ENCODE peak calls at places on chromosomes 13 and 19, in eight cellular contexts. One of them, this sample, is unnamed.

GRCh38 chr13:24612726-24613125 is 67.5 kb upstream of the ATP12A start:
- DNase-seq in RWPE1: no peak
- DNase-seq in AG09319: no peak
- DNase-seq in A549: no peak
- DNase-seq in spleen: no peak
- DNase-seq in pancreas: no peak
- DNase-seq in psoas muscle: no peak
- DNase-seq in hepatocyte: no peak
- DNase-seq in this sample: no peak

GRCh38 chr13:40352385-40352778 is 314.1 kb downstream of the FOXO1 start:
- DNase-seq in AG09319: no peak
- DNase-seq in A549: no peak
- DNase-seq in psoas muscle: peak
- DNase-seq in pancreas: no peak
- DNase-seq in RWPE1: no peak
- DNase-seq in hepatocyte: no peak
- DNase-seq in spleen: no peak
- DNase-seq in this sample: no peak

GRCh38 chr13:30121244-30121643 is 186.1 kb downstream of the KATNAL1 start:
- DNase-seq in AG09319: no peak
- DNase-seq in spleen: no peak
- DNase-seq in pancreas: no peak
- DNase-seq in A549: no peak
- DNase-seq in RWPE1: no peak
- DNase-seq in hepatocyte: no peak
- DNase-seq in psoas muscle: no peak
- DNase-seq in this sample: no peak

GRCh38 chr13:98327326-98328314 is 150.6 kb upstream of the RNF113B start:
- DNase-seq in psoas muscle: no peak
- DNase-seq in RWPE1: no peak
- DNase-seq in A549: no peak
- DNase-seq in hepatocyte: peak
- DNase-seq in AG09319: no peak
- DNase-seq in pancreas: no peak
- DNase-seq in spleen: no peak
- DNase-seq in this sample: no peak

GRCh38 chr13:113592571-113592970 is 8.0 kb downstream of the TFDP1 start:
- DNase-seq in pancreas: no peak
- DNase-seq in AG09319: no peak
- DNase-seq in A549: no peak
- DNase-seq in psoas muscle: no peak
- DNase-seq in hepatocyte: no peak
- DNase-seq in spleen: peak
- DNase-seq in RWPE1: no peak
- DNase-seq in this sample: no peak

GRCh38 chr19:55605637-55606470 is at the start of gene ZNF865:
- DNase-seq in pancreas: peak
- DNase-seq in spleen: peak
- DNase-seq in RWPE1: peak
- DNase-seq in AG09319: peak
- DNase-seq in A549: peak
- DNase-seq in psoas muscle: peak
- DNase-seq in hepatocyte: peak
- DNase-seq in this sample: peak

GRCh38 chr19:39100500-39101166 is 16.5 kb downstream of the ACP7 start:
- DNase-seq in hepatocyte: no peak
- DNase-seq in RWPE1: no peak
- DNase-seq in A549: no peak
- DNase-seq in psoas muscle: no peak
- DNase-seq in spleen: peak
- DNase-seq in AG09319: no peak
- DNase-seq in pancreas: no peak
- DNase-seq in this sample: no peak

GRCh38 chr13:45928843-45929242 is 77.3 kb upstream of the SIAH3 start:
- DNase-seq in hepatocyte: no peak
- DNase-seq in pancreas: no peak
- DNase-seq in AG09319: no peak
- DNase-seq in psoas muscle: no peak
- DNase-seq in A549: no peak
- DNase-seq in RWPE1: peak
- DNase-seq in spleen: no peak
- DNase-seq in this sample: no peak

GRCh38 chr19:52095172-52096014 is at the start of gene ZNF841:
- DNase-seq in A549: peak
- DNase-seq in RWPE1: peak
- DNase-seq in AG09319: peak
- DNase-seq in pancreas: peak
- DNase-seq in spleen: peak
- DNase-seq in hepatocyte: peak
- DNase-seq in psoas muscle: peak
- DNase-seq in this sample: peak

GRCh38 chr13:101838305-101838835 is 385.9 kb downstream of the ITGBL1 start:
- DNase-seq in pancreas: no peak
- DNase-seq in AG09319: peak
- DNase-seq in RWPE1: no peak
- DNase-seq in psoas muscle: no peak
- DNase-seq in hepatocyte: no peak
- DNase-seq in spleen: no peak
- DNase-seq in A549: no peak
- DNase-seq in this sample: no peak

GRCh38 chr13:38781539-38781938 is 94.7 kb downstream of the FREM2 start:
- DNase-seq in hepatocyte: no peak
- DNase-seq in AG09319: no peak
- DNase-seq in pancreas: no peak
- DNase-seq in A549: no peak
- DNase-seq in RWPE1: no peak
- DNase-seq in spleen: no peak
- DNase-seq in psoas muscle: no peak
- DNase-seq in this sample: no peak

GRCh38 chr13:38775085-38775484 is 88.2 kb downstream of the FREM2 start:
- DNase-seq in hepatocyte: no peak
- DNase-seq in A549: no peak
- DNase-seq in spleen: no peak
- DNase-seq in psoas muscle: no peak
- DNase-seq in AG09319: no peak
- DNase-seq in pancreas: no peak
- DNase-seq in RWPE1: no peak
- DNase-seq in this sample: no peak

DNA sequence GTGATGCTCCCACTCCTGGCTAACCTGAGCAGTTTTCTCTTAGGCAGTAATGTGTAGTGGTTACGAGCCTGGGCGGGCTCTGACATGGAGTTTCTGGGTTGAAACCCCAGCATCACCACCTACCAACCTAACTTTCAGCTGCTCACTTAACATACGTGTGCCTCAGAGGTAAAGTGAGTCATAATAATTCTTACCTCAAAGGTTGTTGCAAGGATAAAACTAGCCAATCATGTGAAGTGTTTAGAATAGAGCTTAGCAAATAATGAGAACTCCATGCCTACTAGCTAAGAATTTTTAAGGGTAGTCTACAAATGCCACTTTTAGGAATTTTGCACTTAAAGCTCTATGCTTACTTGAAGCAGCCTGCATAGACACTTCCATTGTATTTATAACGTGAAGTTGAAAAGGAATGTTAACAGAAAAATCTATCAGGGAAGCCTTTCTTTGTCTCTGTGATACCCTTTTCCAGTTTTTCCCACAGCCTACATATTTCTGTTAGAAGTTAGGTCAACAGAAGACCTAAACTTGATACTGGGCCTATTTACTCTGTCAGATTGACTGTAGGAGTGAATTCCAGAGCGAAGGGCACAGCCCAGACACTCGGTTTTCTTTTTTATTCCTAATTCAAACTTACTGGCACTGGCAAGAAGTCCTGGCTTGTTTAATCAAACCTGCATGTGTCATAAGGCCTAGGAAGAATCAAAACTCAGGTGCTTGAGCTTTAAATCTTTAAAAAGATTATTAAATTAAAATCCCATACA is 90.7 kb downstream of the FREM2 start:
- DNase-seq in RWPE1: no peak
- DNase-seq in spleen: no peak
- DNase-seq in hepatocyte: no peak
- DNase-seq in A549: no peak
- DNase-seq in psoas muscle: no peak
- DNase-seq in AG09319: no peak
- DNase-seq in pancreas: no peak
- DNase-seq in this sample: no peak
- TF ChIP-seq CTCF in RWPE1: no peak
- TF ChIP-seq CTCF in spleen: no peak
- TF ChIP-seq CTCF in hepatocyte: no peak
- TF ChIP-seq CTCF in A549: no peak
- TF ChIP-seq CTCF in psoas muscle: no peak
- TF ChIP-seq CTCF in AG09319: no peak
- TF ChIP-seq CTCF in pancreas: no peak
- TF ChIP-seq CTCF in this sample: no peak

DNA sequence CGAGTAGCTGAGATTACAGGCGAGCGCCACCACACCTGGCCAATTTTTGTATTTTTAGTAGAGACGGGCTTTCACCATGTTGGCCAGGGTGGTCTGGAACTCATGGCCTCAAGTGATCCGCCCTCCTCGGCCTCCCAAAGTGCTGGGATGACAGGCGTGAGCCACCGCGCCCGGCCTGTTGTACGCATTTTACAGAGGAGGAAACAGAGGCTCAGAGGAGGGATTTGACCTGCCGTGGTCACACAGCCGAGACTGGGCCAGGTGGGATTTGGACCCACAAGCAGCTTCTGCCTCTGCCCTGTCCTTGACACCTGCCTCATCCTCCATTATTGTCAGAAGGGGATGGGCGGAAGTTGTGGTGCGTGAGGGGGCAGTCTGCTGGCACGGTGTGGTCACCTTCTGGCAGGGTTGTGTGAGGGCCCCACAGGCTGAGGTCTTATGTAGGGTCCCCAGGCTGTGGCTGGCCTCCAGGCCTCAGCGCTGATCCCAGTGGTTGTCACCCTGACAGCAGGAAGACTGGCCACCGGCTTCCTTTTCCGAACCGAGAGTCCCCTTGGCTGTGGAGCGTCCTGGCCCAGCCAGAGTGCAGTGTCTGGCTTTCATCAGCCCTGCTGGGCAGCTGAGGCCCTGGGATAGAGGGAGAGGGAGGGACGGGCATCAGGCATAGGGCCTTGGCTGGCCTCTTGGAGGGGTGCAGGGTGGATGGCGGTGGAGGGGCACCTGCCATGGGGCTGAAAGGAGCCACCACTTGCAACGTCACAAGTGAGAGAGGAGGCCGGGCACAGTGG is 20.3 kb downstream of the NFIC start:
- DNase-seq in hepatocyte: no peak
- DNase-seq in A549: no peak
- DNase-seq in AG09319: no peak
- DNase-seq in pancreas: no peak
- DNase-seq in RWPE1: no peak
- DNase-seq in spleen: no peak
- DNase-seq in psoas muscle: no peak
- DNase-seq in this sample: no peak
- TF ChIP-seq CTCF in hepatocyte: no peak
- TF ChIP-seq CTCF in A549: no peak
- TF ChIP-seq CTCF in AG09319: no peak
- TF ChIP-seq CTCF in pancreas: no peak
- TF ChIP-seq CTCF in RWPE1: no peak
- TF ChIP-seq CTCF in spleen: no peak
- TF ChIP-seq CTCF in psoas muscle: no peak
- TF ChIP-seq CTCF in this sample: no peak

DNA sequence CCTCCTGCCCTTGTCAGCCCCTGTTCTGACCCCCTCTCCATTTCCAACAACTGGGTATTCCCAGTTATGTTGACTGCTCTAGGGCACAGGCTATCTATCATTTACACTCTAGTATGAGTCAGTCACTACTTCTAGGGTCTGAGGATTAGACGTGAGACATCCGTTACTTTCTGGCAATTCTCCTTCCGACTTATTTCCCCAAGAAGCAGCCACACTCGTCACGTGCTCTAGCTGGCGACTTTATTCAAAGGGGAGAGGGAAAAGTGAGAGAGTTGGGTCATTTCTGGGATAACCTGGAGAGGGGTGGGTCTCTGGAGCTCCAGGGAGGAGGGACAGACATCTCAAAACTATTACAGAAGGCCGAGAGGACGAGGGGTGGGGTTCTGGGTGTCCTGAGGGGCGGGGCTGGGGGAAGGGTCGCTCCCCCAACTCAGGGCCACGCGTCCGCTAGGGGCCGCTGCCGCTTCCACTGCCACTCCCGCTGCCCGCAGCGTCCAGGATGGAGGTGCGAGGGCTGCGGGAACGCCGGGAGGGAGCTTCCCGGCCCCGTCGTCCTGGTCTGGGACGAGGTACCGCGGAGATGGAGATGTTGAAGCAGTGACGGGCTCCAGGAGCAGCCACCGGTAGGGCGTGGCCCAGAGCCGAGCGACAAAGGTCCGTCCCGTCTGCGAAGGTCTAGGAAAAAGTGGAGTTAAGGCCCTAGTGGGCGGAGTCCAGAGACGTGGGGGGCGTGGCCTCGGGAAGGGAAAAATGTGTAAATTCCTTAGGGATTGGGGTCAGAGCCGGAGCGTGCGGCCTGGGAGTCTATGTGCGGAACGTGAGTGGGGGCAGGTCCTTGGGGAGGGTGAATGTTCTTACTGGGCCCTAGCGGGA is 8.9 kb downstream of the RTBDN start:
- DNase-seq in hepatocyte: peak
- DNase-seq in RWPE1: no peak
- DNase-seq in pancreas: no peak
- DNase-seq in psoas muscle: no peak
- DNase-seq in A549: no peak
- DNase-seq in spleen: no peak
- DNase-seq in AG09319: no peak
- DNase-seq in this sample: no peak
- TF ChIP-seq CTCF in hepatocyte: peak
- TF ChIP-seq CTCF in RWPE1: peak
- TF ChIP-seq CTCF in pancreas: no peak
- TF ChIP-seq CTCF in psoas muscle: peak
- TF ChIP-seq CTCF in A549: peak
- TF ChIP-seq CTCF in spleen: no peak
- TF ChIP-seq CTCF in AG09319: peak
- TF ChIP-seq CTCF in this sample: no peak

GRCh38 chr19:50518091-50519005 is 4.6 kb upstream of the ASPDH start:
- DNase-seq in psoas muscle: no peak
- DNase-seq in spleen: peak
- DNase-seq in pancreas: no peak
- DNase-seq in A549: no peak
- DNase-seq in hepatocyte: no peak
- DNase-seq in RWPE1: no peak
- DNase-seq in AG09319: no peak
- DNase-seq in this sample: no peak
- TF ChIP-seq CTCF in psoas muscle: no peak
- TF ChIP-seq CTCF in spleen: no peak
- TF ChIP-seq CTCF in pancreas: no peak
- TF ChIP-seq CTCF in A549: no peak
- TF ChIP-seq CTCF in hepatocyte: no peak
- TF ChIP-seq CTCF in RWPE1: peak
- TF ChIP-seq CTCF in AG09319: no peak
- TF ChIP-seq CTCF in this sample: no peak